ENCODE peak calls at places on chromosomes 7 and 10, in six cellular contexts. Z is Peyer's patch, B is upper lobe of left lung, R is esophagus squamous epithelium, M is upper lobe of right lung, C is right lobe of liver. F is an unnamed sample.

GRCh38 chr10:86188326-86188725 is 178.3 kb downstream of the GRID1 start:
- DNase-seq in Z (no peak), B (no peak), R (no peak), M (peak), C (no peak), F (no peak)

GRCh38 chr7:7668708-7669107 is 28.2 kb downstream of the UMAD1 start:
- DNase-seq in Z (no peak), B (no peak), R (no peak), M (no peak), C (no peak), F (no peak)

GRCh38 chr10:119852822-119853221 is 19.8 kb downstream of the MCMBP start:
- DNase-seq in Z (no peak), B (no peak), R (no peak), M (no peak), C (no peak), F (no peak)

GRCh38 chr10:77556990-77557601 is 80.5 kb downstream of the KCNMA1 start:
- DNase-seq in Z (no peak), B (no peak), R (no peak), M (no peak), C (no peak), F (no peak)

GRCh38 chr7:92645531-92646061 is 55.4 kb upstream of the FAM133B start:
- DNase-seq in Z (no peak), B (no peak), R (no peak), M (no peak), C (no peak), F (no peak)

GRCh38 chr10:9243861-9244515 is 1189.5 kb downstream of the GATA3 start:
- DNase-seq in Z (no peak), B (no peak), R (no peak), M (no peak), C (no peak), F (no peak)

GRCh38 chr7:74584160-74584954 is 73.2 kb upstream of the GTF2I start:
- DNase-seq in Z (no peak), B (no peak), R (no peak), M (no peak), C (no peak), F (no peak)

GRCh38 chr7:117929217-117929616 is 56.0 kb upstream of the CTTNBP2 start:
- DNase-seq in Z (no peak), B (no peak), R (no peak), M (no peak), C (no peak), F (no peak)

GRCh38 chr10:91198781-91199180 is 21.7 kb upstream of the PCGF5 start:
- DNase-seq in Z (no peak), B (no peak), R (no peak), M (no peak), C (no peak), F (no peak)

GRCh38 chr10:34955391-34955790 is 134.8 kb downstream of the CUL2 start:
- DNase-seq in Z (no peak), B (no peak), R (no peak), M (no peak), C (no peak), F (no peak)

GRCh38 chr10:8331387-8331786 is 276.9 kb downstream of the GATA3 start:
- DNase-seq in Z (no peak), B (no peak), R (no peak), M (no peak), C (no peak), F (no peak)

GRCh38 chr10:14378387-14378960 is 47.8 kb upstream of the FRMD4A start:
- DNase-seq in Z (no peak), B (no peak), R (no peak), M (no peak), C (no peak), F (no peak)

GRCh38 chr7:107856806-107857540 is 34.0 kb upstream of the DLD start:
- DNase-seq in Z (peak), B (no peak), R (no peak), M (no peak), C (no peak), F (no peak)

GRCh38 chr7:37245544-37245943 is 203.1 kb downstream of the ELMO1 start:
- DNase-seq in Z (no peak), B (no peak), R (no peak), M (no peak), C (no peak), F (no peak)

GRCh38 chr7:132249591-132249971 is 326.7 kb downstream of the PLXNA4 start:
- DNase-seq in Z (no peak), B (peak), R (no peak), M (no peak), C (no peak), F (no peak)

GRCh38 chr10:50846753-50847152 is 38.7 kb downstream of the A1CF start:
- DNase-seq in Z (no peak), B (no peak), R (no peak), M (no peak), C (no peak), F (no peak)

GRCh38 chr10:89861199-89861573 is 159.8 kb downstream of the KIF20B start:
- DNase-seq in Z (no peak), B (no peak), R (no peak), M (no peak), C (no peak), F (no peak)
- H3K4me3 ChIP-seq in Z (no peak), B (no peak), R (no peak), M (peak), C (no peak), F (no peak)

GRCh38 chr7:22717760-22718159 is 9.2 kb upstream of the IL6 start:
- DNase-seq in Z (no peak), B (no peak), R (no peak), M (no peak), C (no peak), F (no peak)
- TF ChIP-seq CTCF in Z (no peak), B (no peak), R (no peak), M (no peak), C (no peak), F (no peak)

DNA sequence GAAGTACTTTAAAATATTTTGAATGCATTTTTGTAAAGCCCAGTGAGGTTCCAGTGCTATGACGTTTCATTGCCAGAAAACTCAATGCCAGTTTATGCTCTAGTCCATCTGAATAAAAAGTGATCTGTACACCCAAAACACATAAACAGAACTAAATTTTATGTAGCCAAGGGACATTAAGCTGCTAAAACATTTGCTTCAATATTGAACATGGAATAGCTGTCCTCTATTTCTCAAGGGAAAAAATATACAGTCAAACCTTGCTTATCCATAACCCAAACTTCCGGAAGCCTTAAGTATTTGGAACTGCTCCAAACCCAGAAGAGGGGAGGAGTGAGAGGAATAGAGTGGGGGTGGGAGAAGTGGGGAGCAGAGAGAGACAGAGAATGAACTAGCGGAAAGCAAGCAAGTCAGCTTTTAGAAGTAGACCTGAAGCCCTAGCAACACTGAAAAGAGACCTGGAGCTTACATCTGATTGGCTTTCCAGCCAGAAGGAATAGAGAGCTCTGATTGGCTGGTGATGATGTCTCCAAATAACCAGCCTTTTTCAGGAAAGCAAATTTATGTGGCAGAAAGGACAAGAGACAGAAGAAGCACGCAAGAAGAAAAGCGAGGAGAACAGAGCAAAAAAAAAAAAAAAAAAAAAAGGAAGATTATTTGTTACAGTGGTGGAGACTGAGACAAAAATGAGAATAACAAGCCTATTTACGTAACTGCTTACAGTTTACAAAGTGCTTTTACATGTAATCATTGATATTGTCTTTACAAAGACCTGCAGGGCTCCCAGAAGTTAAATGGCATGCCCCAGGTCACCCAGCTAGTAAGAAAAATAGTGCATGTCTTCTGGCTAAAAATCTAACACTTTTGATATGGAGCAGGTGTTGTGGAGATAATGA is 196.0 kb downstream of the RNLS start:
- DNase-seq in Z (no peak), B (no peak), R (no peak), M (no peak), C (peak), F (no peak)
- H3K4me3 ChIP-seq in Z (no peak), B (no peak), R (peak), M (peak), C (peak), F (no peak)

GRCh38 chr10:99711129-99711719 is 20.7 kb downstream of the COX15 start:
- DNase-seq in Z (no peak), B (no peak), R (no peak), M (no peak), C (no peak), F (peak)
- TF ChIP-seq CTCF in Z (peak), B (peak), R (peak), M (peak), C (peak), F (peak)

DNA sequence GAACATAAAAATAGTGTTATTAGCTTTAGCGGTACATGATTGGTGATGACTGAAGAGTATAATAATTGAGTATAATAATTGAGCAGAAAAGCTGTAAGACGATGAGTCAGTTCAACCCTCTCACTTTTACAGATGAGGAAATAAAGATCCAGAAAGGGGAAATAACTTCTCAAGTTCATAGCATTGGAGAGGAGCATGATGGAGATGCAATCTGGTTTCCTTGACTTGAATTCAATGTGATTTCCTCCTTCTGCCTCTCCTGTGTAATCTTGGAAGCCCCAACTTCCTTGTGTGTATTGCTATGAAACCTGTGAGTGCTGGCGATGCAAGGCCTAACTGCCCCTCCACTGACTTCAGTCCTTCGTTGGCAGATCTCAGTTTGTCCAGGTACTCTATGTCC is 265.1 kb downstream of the LRMDA start:
- DNase-seq in Z (no peak), B (no peak), R (no peak), M (no peak), C (no peak), F (no peak)
- H3K4me3 ChIP-seq in Z (no peak), B (no peak), R (no peak), M (no peak), C (no peak), F (no peak)

GRCh38 chr10:36494386-36494785 is 631.0 kb upstream of the ANKRD30A start:
- DNase-seq in Z (no peak), B (no peak), R (no peak), M (no peak), C (no peak), F (peak)

GRCh38 chr10:36489928-36490279 is 635.5 kb upstream of the ANKRD30A start:
- DNase-seq in Z (no peak), B (no peak), R (no peak), M (no peak), C (no peak), F (no peak)

GRCh38 chr10:36493511-36493880 is 631.9 kb upstream of the ANKRD30A start:
- DNase-seq in Z (no peak), B (no peak), R (no peak), M (no peak), C (no peak), F (no peak)

GRCh38 chr10:36489181-36489927 is 636.0 kb upstream of the ANKRD30A start:
- DNase-seq in Z (no peak), B (no peak), R (no peak), M (no peak), C (no peak), F (no peak)

DNA sequence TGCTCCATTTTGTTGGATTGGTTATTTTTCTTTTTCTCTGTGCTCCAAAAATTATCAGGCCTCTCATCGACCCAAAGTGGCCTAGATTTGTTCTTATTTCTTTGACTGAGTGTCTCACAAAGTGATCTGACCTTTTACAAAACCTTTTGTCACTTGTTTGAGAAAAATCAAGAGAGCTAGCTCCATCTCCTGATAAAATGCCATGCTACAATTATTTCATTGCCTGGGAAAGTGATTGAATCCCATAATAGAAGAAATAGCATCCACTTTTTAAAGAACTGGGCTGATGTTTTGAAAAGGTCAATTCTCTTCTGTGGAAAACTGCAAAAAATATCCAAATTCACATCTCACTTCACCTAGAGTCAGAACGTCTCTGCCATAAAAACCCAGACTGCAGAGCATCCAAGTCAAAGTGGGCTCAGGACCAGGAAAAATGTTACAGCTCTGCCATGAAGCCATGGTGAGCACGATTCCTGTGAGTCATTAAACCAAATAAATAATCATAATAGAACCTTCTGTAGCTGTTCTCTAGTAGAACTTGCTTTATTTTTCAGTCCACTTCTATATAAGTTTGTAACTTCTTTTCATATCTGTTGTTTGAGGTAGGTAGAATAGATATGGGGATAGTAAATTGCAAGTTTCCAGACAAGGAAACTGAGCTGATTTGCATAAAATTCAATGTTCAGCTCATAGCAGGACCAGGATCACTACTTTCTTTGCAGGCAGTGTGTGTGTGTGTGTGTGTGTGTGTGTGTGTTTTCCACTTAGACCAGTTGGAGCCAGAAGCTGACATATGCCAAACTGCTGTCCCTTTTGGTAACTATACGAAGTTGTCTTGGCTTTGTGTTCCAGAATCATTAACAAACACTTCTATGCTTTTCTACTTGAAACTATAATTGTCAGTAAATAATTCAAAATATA is 632.5 kb upstream of the ANKRD30A start:
- DNase-seq in Z (no peak), B (no peak), R (no peak), M (no peak), C (no peak), F (no peak)
- TF ChIP-seq CTCF in Z (no peak), B (no peak), R (no peak), M (no peak), C (no peak), F (no peak)

DNA sequence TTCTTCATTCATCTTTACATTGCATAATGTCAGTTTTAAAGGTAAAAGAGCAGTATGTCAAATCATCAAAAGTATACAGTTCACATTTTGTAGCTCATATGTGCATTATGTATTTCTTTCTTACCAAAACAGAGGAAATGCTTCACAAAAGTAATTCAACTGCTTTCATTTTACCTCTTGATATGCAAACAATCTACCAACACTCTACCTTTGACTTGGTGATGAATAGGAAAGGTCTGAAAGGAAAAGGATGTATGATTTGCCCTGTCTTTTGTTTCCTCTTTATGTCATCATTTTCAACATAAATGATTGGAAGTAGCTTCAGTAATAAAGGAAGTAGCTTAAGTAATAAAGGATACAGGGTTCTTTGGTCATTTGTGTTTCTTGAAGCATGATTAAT is 846.7 kb downstream of the NXPH1 start:
- DNase-seq in Z (no peak), B (no peak), R (no peak), M (no peak), C (no peak), F (no peak)
- H3K4me3 ChIP-seq in Z (no peak), B (no peak), R (no peak), M (no peak), C (no peak), F (no peak)

GRCh38 chr10:102615361-102615760 is 28.9 kb upstream of the TRIM8 start:
- DNase-seq in Z (no peak), B (no peak), R (no peak), M (no peak), C (no peak), F (no peak)
- TF ChIP-seq CTCF in Z (no peak), B (peak), R (no peak), M (no peak), C (peak), F (peak)

GRCh38 chr7:90455163-90456030 is 14.0 kb upstream of the PTTG1IP2 start:
- DNase-seq in Z (no peak), B (no peak), R (no peak), M (no peak), C (no peak), F (peak)
- H3K4me3 ChIP-seq in Z (no peak), B (no peak), R (no peak), M (no peak), C (peak), F (no peak)

DNA sequence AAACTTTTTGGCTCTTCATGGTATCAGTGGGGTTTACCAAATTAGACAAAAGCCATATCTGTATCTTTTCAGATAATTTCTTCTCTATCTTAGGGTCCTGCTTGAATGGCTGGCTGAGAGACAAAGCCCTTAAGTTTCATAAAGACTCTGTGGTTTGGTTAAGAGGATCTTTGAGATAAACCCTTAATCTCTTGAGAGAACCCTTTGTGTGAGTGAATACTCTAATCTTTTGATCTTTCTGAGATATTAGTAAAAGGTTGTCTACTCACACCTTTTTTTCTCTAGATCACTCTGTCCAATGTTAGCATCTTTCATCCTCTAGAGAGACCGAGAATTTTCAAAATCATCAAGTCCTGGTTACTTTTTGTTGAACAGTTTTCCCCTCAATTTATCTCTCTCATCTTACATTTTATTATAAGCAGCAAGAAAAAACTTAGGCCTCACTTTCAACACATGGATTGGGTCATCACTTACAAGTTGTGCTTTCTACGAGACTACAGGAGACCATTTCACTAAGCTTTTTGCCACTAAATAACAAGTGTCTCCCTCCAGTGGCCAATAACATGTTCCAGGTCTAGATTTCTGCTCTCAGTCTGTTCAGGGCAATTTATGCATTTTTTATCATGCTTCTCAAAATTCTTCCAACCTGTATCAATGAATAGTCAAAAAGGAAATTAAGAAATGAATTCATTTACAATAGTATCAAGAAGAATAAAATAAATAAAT is 28.4 kb downstream of the DNAJC9 start:
- DNase-seq in Z (no peak), B (no peak), R (no peak), M (no peak), C (no peak), F (peak)
- TF ChIP-seq CTCF in Z (no peak), B (no peak), R (no peak), M (peak), C (peak), F (peak)